ENCODE peak calls at places on chromosome 7, in ten cellular contexts. L is neural progenitor cell, F is A549, O is pancreas, S is sigmoid colon, W is heart right ventricle, M is gastrocnemius medialis, Z is brain microvascular endothelial cell, A is AG04450, T is tibial artery. H is an unnamed sample.

GRCh38 chr7:101743995-101744360 is 73.4 kb upstream of the CUX1 start:
- DNase-seq in L (peak), F (no peak), O (no peak), S (no peak), W (no peak), M (no peak), Z (no peak), A (no peak), T (no peak), H (no peak)

GRCh38 chr7:28942158-28942557 is 16.0 kb downstream of the TRIL start:
- DNase-seq in L (no peak), F (no peak), O (no peak), S (no peak), W (no peak), M (no peak), Z (no peak), A (no peak), T (no peak), H (no peak)

GRCh38 chr7:70042533-70042932 is 444.3 kb downstream of the AUTS2 start:
- DNase-seq in L (no peak), F (no peak), O (no peak), S (no peak), W (no peak), M (no peak), Z (no peak), A (no peak), T (no peak), H (no peak)

GRCh38 chr7:128993419-128993818 is 55.7 kb downstream of the IRF5 start:
- DNase-seq in L (no peak), F (no peak), O (no peak), S (no peak), W (no peak), M (no peak), Z (no peak), A (no peak), T (no peak), H (no peak)

GRCh38 chr7:49295136-49295535 is 370.8 kb downstream of the CDC14C start:
- DNase-seq in L (no peak), F (no peak), O (no peak), S (no peak), W (no peak), M (no peak), Z (no peak), A (no peak), T (no peak), H (no peak)

GRCh38 chr7:128166603-128167315 is 74.3 kb upstream of the LEP start:
- DNase-seq in L (peak), F (no peak), O (peak), S (no peak), W (no peak), M (no peak), Z (no peak), A (no peak), T (no peak), H (no peak)

GRCh38 chr7:55521543-55522267 is 50.6 kb downstream of the VOPP1 start:
- DNase-seq in L (no peak), F (no peak), O (no peak), S (no peak), W (no peak), M (no peak), Z (no peak), A (no peak), T (no peak), H (no peak)

GRCh38 chr7:47497367-47498096 is 84.4 kb downstream of the TNS3 start:
- DNase-seq in L (no peak), F (no peak), O (no peak), S (no peak), W (no peak), M (no peak), Z (no peak), A (no peak), T (no peak), H (no peak)

GRCh38 chr7:47078241-47078640 is 503.7 kb downstream of the TNS3 start:
- DNase-seq in L (no peak), F (no peak), O (no peak), S (no peak), W (no peak), M (no peak), Z (peak), A (no peak), T (no peak), H (no peak)

GRCh38 chr7:5546626-5547025 is 123.0 kb upstream of the TNRC18 start:
- DNase-seq in L (no peak), F (no peak), O (peak), S (no peak), W (peak), M (peak), Z (no peak), A (no peak), T (no peak), H (no peak)

GRCh38 chr7:126840869-126841268 is 411.9 kb downstream of the GRM8 start:
- DNase-seq in L (no peak), F (no peak), O (no peak), S (no peak), W (no peak), M (no peak), Z (no peak), A (no peak), T (no peak), H (no peak)

GRCh38 chr7:140404565-140405080 is 765 bp downstream of the RAB19 start:
- DNase-seq in L (no peak), F (no peak), O (no peak), S (no peak), W (no peak), M (no peak), Z (no peak), A (no peak), T (no peak), H (no peak)

GRCh38 chr7:7044806-7045205 is 137.5 kb upstream of the C1GALT1 start:
- DNase-seq in L (no peak), F (no peak), O (no peak), S (no peak), W (no peak), M (no peak), Z (no peak), A (no peak), T (no peak), H (no peak)

GRCh38 chr7:28174901-28175661 is 5.5 kb downstream of the JAZF1 start:
- DNase-seq in L (no peak), F (no peak), O (no peak), S (no peak), W (no peak), M (no peak), Z (no peak), A (no peak), T (no peak), H (no peak)

GRCh38 chr7:77537595-77538185 is 595 bp downstream of the PTPN12 start:
- DNase-seq in L (peak), F (peak), O (peak), S (peak), W (peak), M (peak), Z (peak), A (no peak), T (peak), H (no peak)

GRCh38 chr7:144854839-144855424 is 19.1 kb upstream of the TPK1 start:
- DNase-seq in L (peak), F (peak), O (no peak), S (no peak), W (no peak), M (no peak), Z (peak), A (no peak), T (no peak), H (no peak)

GRCh38 chr7:17773289-17773626 is 167.0 kb downstream of the SNX13 start:
- DNase-seq in L (no peak), F (peak), O (no peak), S (no peak), W (no peak), M (peak), Z (peak), A (peak), T (peak), H (no peak)

GRCh38 chr7:151599401-151600227 is 79.9 kb upstream of the RHEB start:
- DNase-seq in L (no peak), F (peak), O (no peak), S (peak), W (no peak), M (no peak), Z (peak), A (peak), T (peak), H (no peak)

GRCh38 chr7:82410461-82410860 is 33.1 kb downstream of the CACNA2D1 start:
- DNase-seq in L (peak), F (no peak), O (no peak), S (no peak), W (peak), M (peak), Z (no peak), A (no peak), T (no peak), H (no peak)

GRCh38 chr7:34900891-34901493 is 136.3 kb downstream of the DPY19L1 start:
- DNase-seq in L (peak), F (peak), O (no peak), S (no peak), W (peak), M (no peak), Z (no peak), A (no peak), T (no peak), H (no peak)

GRCh38 chr7:29343379-29343778 is 148.8 kb downstream of the CHN2 start:
- DNase-seq in L (no peak), F (no peak), O (no peak), S (no peak), W (no peak), M (no peak), Z (no peak), A (no peak), T (no peak), H (no peak)

GRCh38 chr7:121169469-121169868 is 159.3 kb upstream of the WNT16 start:
- DNase-seq in L (no peak), F (no peak), O (no peak), S (no peak), W (no peak), M (no peak), Z (no peak), A (no peak), T (no peak), H (no peak)

GRCh38 chr7:73746378-73746777 is 7.8 kb upstream of the ABHD11 start:
- DNase-seq in L (no peak), F (no peak), O (no peak), S (no peak), W (no peak), M (peak), Z (no peak), A (no peak), T (no peak), H (no peak)

GRCh38 chr7:104023100-104023499 is 33.6 kb upstream of the RELN start:
- DNase-seq in L (no peak), F (no peak), O (peak), S (no peak), W (no peak), M (no peak), Z (no peak), A (no peak), T (no peak), H (no peak)

GRCh38 chr7:27917774-27918314 is 177.9 kb downstream of the TAX1BP1 start:
- DNase-seq in L (no peak), F (peak), O (no peak), S (no peak), W (no peak), M (no peak), Z (peak), A (no peak), T (no peak), H (no peak)

GRCh38 chr7:140196361-140197217 is 19.8 kb upstream of the KDM7A start:
- DNase-seq in L (no peak), F (no peak), O (no peak), S (peak), W (no peak), M (peak), Z (peak), A (no peak), T (peak), H (no peak)

GRCh38 chr7:45573636-45574470 is at the start of gene ADCY1:
- DNase-seq in L (peak), F (no peak), O (peak), S (no peak), W (peak), M (no peak), Z (no peak), A (no peak), T (no peak), H (no peak)

GRCh38 chr7:119783799-119784198 is 489.2 kb upstream of the KCND2 start:
- DNase-seq in L (no peak), F (no peak), O (no peak), S (no peak), W (peak), M (no peak), Z (peak), A (no peak), T (no peak), H (no peak)

GRCh38 chr7:2761131-2761624 is 73.2 kb downstream of the AMZ1 start:
- DNase-seq in L (no peak), F (no peak), O (no peak), S (no peak), W (no peak), M (no peak), Z (no peak), A (no peak), T (no peak), H (no peak)

GRCh38 chr7:20793686-20794394 is 7.2 kb upstream of the SP8 start:
- DNase-seq in L (peak), F (no peak), O (no peak), S (no peak), W (no peak), M (no peak), Z (no peak), A (no peak), T (no peak), H (no peak)

GRCh38 chr7:31418928-31419327 is 78.4 kb upstream of the NEUROD6 start:
- DNase-seq in L (no peak), F (no peak), O (no peak), S (no peak), W (no peak), M (no peak), Z (no peak), A (no peak), T (no peak), H (no peak)
- TF ChIP-seq CTCF in L (no peak), F (no peak), O (no peak), S (no peak), W (no peak), M (no peak), Z (no peak), A (no peak), T (no peak), H (no peak)

GRCh38 chr7:88305044-88305443 is 1.6 kb downstream of the STEAP4 start:
- DNase-seq in L (no peak), F (no peak), O (no peak), S (no peak), W (no peak), M (no peak), Z (no peak), A (no peak), T (no peak), H (no peak)
- H3K4me3 ChIP-seq in L (no peak), F (no peak), O (no peak), S (no peak), W (peak), M (peak), Z (no peak), A (no peak), T (peak), H (peak)

GRCh38 chr7:143363011-143363937 is 761 bp upstream of the FAM131B start:
- DNase-seq in L (no peak), F (no peak), O (no peak), S (no peak), W (no peak), M (no peak), Z (no peak), A (no peak), T (no peak), H (no peak)
- H3K27ac ChIP-seq in L (no peak), F (peak), O (no peak), S (peak), W (no peak), M (no peak), Z (no peak), A (no peak), T (no peak), H (no peak)

DNA sequence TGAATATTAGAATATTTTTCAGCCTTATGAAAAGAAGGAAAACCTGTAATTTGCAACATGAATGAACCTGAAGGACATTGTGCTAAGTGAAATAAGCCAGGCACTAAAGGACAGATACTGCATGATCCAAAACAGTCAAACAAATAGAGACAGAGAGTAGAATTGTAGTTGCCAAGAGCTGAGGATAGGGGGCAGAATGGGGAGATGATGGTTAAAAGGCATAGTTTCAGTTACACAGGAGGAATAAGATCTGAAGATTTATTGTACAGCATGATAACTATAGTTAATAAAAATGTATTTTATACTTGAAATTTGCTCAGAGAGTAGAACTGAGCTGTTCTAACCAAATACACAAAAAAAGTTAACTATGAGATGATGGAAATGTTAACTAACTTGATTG is 149.0 kb upstream of the TMEM106B start:
- DNase-seq in L (no peak), F (peak), O (no peak), S (no peak), W (no peak), M (no peak), Z (no peak), A (no peak), T (no peak), H (no peak)
- TF ChIP-seq CTCF in L (peak), F (no peak), O (no peak), S (no peak), W (no peak), M (no peak), Z (peak), A (no peak), T (no peak), H (no peak)

GRCh38 chr7:98230746-98231471 is 19.7 kb downstream of the BHLHA15 start:
- DNase-seq in L (no peak), F (no peak), O (peak), S (no peak), W (no peak), M (no peak), Z (no peak), A (no peak), T (no peak), H (no peak)
- H3K4me3 ChIP-seq in L (no peak), F (no peak), O (no peak), S (no peak), W (no peak), M (no peak), Z (no peak), A (no peak), T (no peak), H (no peak)

H was measured in esophagus squamous epithelium.